ENCODE peak calls at places on chromosomes 3 and 15, in ten cellular contexts. One of them, this sample, is unnamed.

GRCh38 chr3:12479919-12480425 is 4.3 kb upstream of the TSEN2 start:
- DNase-seq in cardiac muscle cell: peak; percentile 72
- DNase-seq in IMR-90: peak; percentile 55
- DNase-seq in GM12878: no peak
- DNase-seq in CD4-positive, CD25-positive, alpha-beta regulatory T cell: peak; percentile 68
- DNase-seq in CD8-positive, alpha-beta T cell: no peak
- DNase-seq in caudate nucleus: no peak
- DNase-seq in Peyer's patch: no peak
- DNase-seq in left ventricle myocardium inferior: peak; percentile 28
- DNase-seq in SK-N-SH: peak; percentile 75
- DNase-seq in this sample: peak; percentile 51

GRCh38 chr3:157176108-157176507 is 16.2 kb upstream of the CCNL1 start:
- DNase-seq in Peyer's patch: no peak
- DNase-seq in caudate nucleus: no peak
- DNase-seq in left ventricle myocardium inferior: no peak
- DNase-seq in CD4-positive, CD25-positive, alpha-beta regulatory T cell: no peak
- DNase-seq in GM12878: no peak
- DNase-seq in SK-N-SH: peak; percentile 68
- DNase-seq in IMR-90: peak; percentile 54
- DNase-seq in cardiac muscle cell: no peak
- DNase-seq in CD8-positive, alpha-beta T cell: no peak
- DNase-seq in this sample: no peak

GRCh38 chr15:65355173-65355982 is 22.4 kb downstream of the IGDCC3 start:
- DNase-seq in CD8-positive, alpha-beta T cell: no peak
- DNase-seq in SK-N-SH: peak; percentile 73
- DNase-seq in IMR-90: no peak
- DNase-seq in Peyer's patch: no peak
- DNase-seq in cardiac muscle cell: no peak
- DNase-seq in left ventricle myocardium inferior: no peak
- DNase-seq in GM12878: no peak
- DNase-seq in caudate nucleus: peak; percentile 56
- DNase-seq in CD4-positive, CD25-positive, alpha-beta regulatory T cell: no peak
- DNase-seq in this sample: no peak

GRCh38 chr3:138861755-138862333 is 27.1 kb upstream of the PIK3CB start:
- DNase-seq in Peyer's patch: no peak
- DNase-seq in GM12878: no peak
- DNase-seq in IMR-90: peak; percentile 81
- DNase-seq in CD4-positive, CD25-positive, alpha-beta regulatory T cell: no peak
- DNase-seq in left ventricle myocardium inferior: no peak
- DNase-seq in SK-N-SH: no peak
- DNase-seq in caudate nucleus: no peak
- DNase-seq in cardiac muscle cell: peak; percentile 23
- DNase-seq in CD8-positive, alpha-beta T cell: no peak
- DNase-seq in this sample: no peak

GRCh38 chr3:38348903-38349302 is 2.3 kb downstream of the XYLB start:
- DNase-seq in IMR-90: peak; percentile 57
- DNase-seq in caudate nucleus: no peak
- DNase-seq in Peyer's patch: no peak
- DNase-seq in CD8-positive, alpha-beta T cell: no peak
- DNase-seq in GM12878: no peak
- DNase-seq in cardiac muscle cell: peak; percentile 47
- DNase-seq in SK-N-SH: no peak
- DNase-seq in CD4-positive, CD25-positive, alpha-beta regulatory T cell: no peak
- DNase-seq in left ventricle myocardium inferior: no peak
- DNase-seq in this sample: no peak

GRCh38 chr3:98185180-98185579 is 18.7 kb downstream of the OR5H15 start:
- DNase-seq in SK-N-SH: no peak
- DNase-seq in GM12878: no peak
- DNase-seq in Peyer's patch: no peak
- DNase-seq in left ventricle myocardium inferior: no peak
- DNase-seq in cardiac muscle cell: no peak
- DNase-seq in CD4-positive, CD25-positive, alpha-beta regulatory T cell: peak; percentile 9
- DNase-seq in caudate nucleus: no peak
- DNase-seq in IMR-90: no peak
- DNase-seq in CD8-positive, alpha-beta T cell: no peak
- DNase-seq in this sample: no peak

GRCh38 chr15:48603123-48603500 is 42.4 kb downstream of the FBN1 start:
- DNase-seq in GM12878: no peak
- DNase-seq in CD4-positive, CD25-positive, alpha-beta regulatory T cell: no peak
- DNase-seq in cardiac muscle cell: peak; percentile 47
- DNase-seq in SK-N-SH: no peak
- DNase-seq in IMR-90: no peak
- DNase-seq in Peyer's patch: no peak
- DNase-seq in CD8-positive, alpha-beta T cell: no peak
- DNase-seq in left ventricle myocardium inferior: no peak
- DNase-seq in caudate nucleus: no peak
- DNase-seq in this sample: no peak

GRCh38 chr15:52689562-52689961 is 10.4 kb upstream of the ATOSA start:
- DNase-seq in SK-N-SH: no peak
- DNase-seq in CD4-positive, CD25-positive, alpha-beta regulatory T cell: no peak
- DNase-seq in caudate nucleus: no peak
- DNase-seq in Peyer's patch: no peak
- DNase-seq in CD8-positive, alpha-beta T cell: no peak
- DNase-seq in left ventricle myocardium inferior: no peak
- DNase-seq in GM12878: no peak
- DNase-seq in IMR-90: no peak
- DNase-seq in cardiac muscle cell: no peak
- DNase-seq in this sample: no peak

GRCh38 chr15:63972801-63973200 is 73.5 kb downstream of the DAPK2 start:
- DNase-seq in IMR-90: no peak
- DNase-seq in caudate nucleus: no peak
- DNase-seq in SK-N-SH: no peak
- DNase-seq in Peyer's patch: no peak
- DNase-seq in left ventricle myocardium inferior: no peak
- DNase-seq in cardiac muscle cell: no peak
- DNase-seq in CD4-positive, CD25-positive, alpha-beta regulatory T cell: no peak
- DNase-seq in CD8-positive, alpha-beta T cell: no peak
- DNase-seq in GM12878: no peak
- DNase-seq in this sample: no peak

DNA sequence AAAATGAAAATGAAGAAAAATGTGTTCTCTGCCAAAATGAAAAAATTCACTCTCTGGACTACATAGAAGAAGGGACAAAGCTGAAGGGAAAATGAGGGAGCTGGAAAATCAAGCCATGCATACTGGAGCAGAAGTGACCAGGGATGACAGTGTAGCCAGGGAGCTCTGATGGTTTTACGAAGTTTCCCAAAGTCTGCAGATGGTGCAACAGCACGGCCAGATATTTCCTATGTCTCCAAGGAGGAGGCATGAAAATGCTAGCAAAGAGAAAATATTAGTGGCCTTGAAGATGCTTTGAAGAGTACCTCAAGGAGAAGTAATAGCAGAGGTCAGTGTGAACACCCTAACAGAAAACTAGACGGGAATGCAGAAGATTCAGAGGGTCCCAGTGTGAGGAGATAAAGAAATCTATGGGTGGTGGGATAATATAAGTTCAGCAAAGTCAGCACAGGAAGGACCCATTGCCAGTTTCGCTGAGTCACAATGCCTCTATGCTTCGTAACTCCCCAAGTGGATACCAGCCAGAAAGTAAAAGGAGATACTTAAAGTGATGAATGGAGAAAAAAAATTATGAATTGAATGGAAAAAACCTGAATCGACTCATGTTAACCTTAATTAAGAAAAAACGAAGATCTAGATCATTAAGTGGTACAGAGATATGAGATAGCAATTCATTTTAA is 39.1 kb upstream of the POMGNT2 start:
- DNase-seq in SK-N-SH: no peak
- DNase-seq in cardiac muscle cell: peak; percentile 76
- DNase-seq in caudate nucleus: no peak
- DNase-seq in Peyer's patch: no peak
- DNase-seq in GM12878: no peak
- DNase-seq in CD4-positive, CD25-positive, alpha-beta regulatory T cell: no peak
- DNase-seq in IMR-90: peak; percentile 59
- DNase-seq in left ventricle myocardium inferior: no peak
- DNase-seq in CD8-positive, alpha-beta T cell: no peak
- DNase-seq in this sample: no peak
- H3K27ac ChIP-seq in SK-N-SH: no peak overlapping the region
- H3K27ac ChIP-seq in cardiac muscle cell: no peak overlapping the region
- H3K27ac ChIP-seq in caudate nucleus: no peak overlapping the region
- H3K27ac ChIP-seq in Peyer's patch: no peak overlapping the region
- H3K27ac ChIP-seq in GM12878: no peak overlapping the region
- H3K27ac ChIP-seq in CD4-positive, CD25-positive, alpha-beta regulatory T cell: no peak overlapping the region
- H3K27ac ChIP-seq in IMR-90: no peak overlapping the region
- H3K27ac ChIP-seq in left ventricle myocardium inferior: no peak overlapping the region
- H3K27ac ChIP-seq in CD8-positive, alpha-beta T cell: no peak overlapping the region
- H3K27ac ChIP-seq in this sample: no peak overlapping the region

DNA sequence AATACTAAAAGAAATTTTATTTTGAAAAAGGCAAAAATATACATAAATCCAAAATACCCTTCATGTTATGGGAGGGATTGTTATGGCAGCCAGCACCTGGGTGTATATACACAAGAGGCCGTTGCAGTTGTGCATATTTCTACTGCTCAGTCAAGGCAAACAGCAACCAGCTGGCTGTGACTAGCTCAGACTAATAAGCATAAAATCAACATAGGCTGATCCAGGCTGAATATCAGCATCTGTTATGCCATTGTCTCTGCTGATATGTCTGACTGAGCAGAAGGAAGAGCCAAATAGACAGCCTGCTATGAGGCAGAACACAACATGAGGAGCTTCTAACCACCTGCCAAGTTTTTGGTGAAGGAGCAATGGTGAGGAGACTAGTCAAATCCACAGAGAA is 457.5 kb upstream of the ALCAM start:
- DNase-seq in caudate nucleus: no peak
- DNase-seq in cardiac muscle cell: peak; percentile 43
- DNase-seq in GM12878: no peak
- DNase-seq in Peyer's patch: no peak
- DNase-seq in left ventricle myocardium inferior: no peak
- DNase-seq in CD4-positive, CD25-positive, alpha-beta regulatory T cell: no peak
- DNase-seq in CD8-positive, alpha-beta T cell: no peak
- DNase-seq in SK-N-SH: peak; percentile 20
- DNase-seq in IMR-90: peak; percentile 92
- DNase-seq in this sample: no peak
- H3K27ac ChIP-seq in caudate nucleus: no peak overlapping the region
- H3K27ac ChIP-seq in cardiac muscle cell: no peak overlapping the region
- H3K27ac ChIP-seq in GM12878: no peak overlapping the region
- H3K27ac ChIP-seq in Peyer's patch: no peak overlapping the region
- H3K27ac ChIP-seq in left ventricle myocardium inferior: no peak overlapping the region
- H3K27ac ChIP-seq in CD4-positive, CD25-positive, alpha-beta regulatory T cell: no peak overlapping the region
- H3K27ac ChIP-seq in CD8-positive, alpha-beta T cell: no peak overlapping the region
- H3K27ac ChIP-seq in SK-N-SH: peak overlapping the region; percentile 81
- H3K27ac ChIP-seq in IMR-90: peak overlapping the region; percentile 74
- H3K27ac ChIP-seq in this sample: no peak overlapping the region

GRCh38 chr3:31129241-31129640 is 234.8 kb upstream of the GADL1 start:
- DNase-seq in SK-N-SH: no peak
- DNase-seq in cardiac muscle cell: no peak
- DNase-seq in CD8-positive, alpha-beta T cell: no peak
- DNase-seq in CD4-positive, CD25-positive, alpha-beta regulatory T cell: no peak
- DNase-seq in IMR-90: no peak
- DNase-seq in Peyer's patch: no peak
- DNase-seq in caudate nucleus: no peak
- DNase-seq in left ventricle myocardium inferior: no peak
- DNase-seq in GM12878: peak; percentile 19
- DNase-seq in this sample: no peak

GRCh38 chr3:31124368-31124767 is 229.9 kb upstream of the GADL1 start:
- DNase-seq in SK-N-SH: no peak
- DNase-seq in CD8-positive, alpha-beta T cell: no peak
- DNase-seq in caudate nucleus: no peak
- DNase-seq in IMR-90: no peak
- DNase-seq in cardiac muscle cell: no peak
- DNase-seq in CD4-positive, CD25-positive, alpha-beta regulatory T cell: no peak
- DNase-seq in left ventricle myocardium inferior: no peak
- DNase-seq in GM12878: no peak
- DNase-seq in Peyer's patch: no peak
- DNase-seq in this sample: no peak

DNA sequence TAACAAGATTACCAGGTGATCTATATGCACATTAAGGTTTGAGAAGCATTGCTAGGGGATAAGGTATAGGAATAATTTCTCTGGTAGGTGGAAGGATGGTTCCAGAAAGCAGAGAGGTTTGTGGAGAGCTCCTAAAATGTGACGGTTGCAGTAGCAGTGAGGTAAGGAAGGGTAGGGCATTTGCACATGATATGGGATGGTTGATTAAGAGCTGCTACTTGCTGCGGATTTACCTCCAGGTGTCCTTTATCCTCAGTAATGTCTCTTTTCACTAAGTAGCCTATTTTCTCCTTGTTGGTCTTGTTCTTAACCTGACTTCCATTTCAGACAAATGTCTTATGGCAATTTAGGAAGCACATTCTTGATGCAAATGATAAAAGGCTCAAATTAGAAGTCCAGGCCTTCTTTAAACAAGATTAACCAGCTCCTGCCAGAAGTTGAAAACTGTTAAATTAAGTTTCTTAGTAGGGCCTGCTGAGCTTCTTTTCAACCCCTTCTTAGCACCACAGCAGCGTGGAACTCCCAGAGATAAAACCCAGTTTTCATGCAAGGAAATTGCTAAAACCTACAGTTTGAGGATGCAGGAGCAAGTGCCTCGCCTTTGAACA is 231.1 kb upstream of the GADL1 start:
- DNase-seq in Peyer's patch: no peak
- DNase-seq in left ventricle myocardium inferior: no peak
- DNase-seq in CD4-positive, CD25-positive, alpha-beta regulatory T cell: no peak
- DNase-seq in caudate nucleus: no peak
- DNase-seq in GM12878: no peak
- DNase-seq in SK-N-SH: no peak
- DNase-seq in CD8-positive, alpha-beta T cell: no peak
- DNase-seq in IMR-90: no peak
- DNase-seq in cardiac muscle cell: no peak
- DNase-seq in this sample: no peak
- H3K27ac ChIP-seq in Peyer's patch: no peak overlapping the region
- H3K27ac ChIP-seq in left ventricle myocardium inferior: no peak overlapping the region
- H3K27ac ChIP-seq in CD4-positive, CD25-positive, alpha-beta regulatory T cell: no peak overlapping the region
- H3K27ac ChIP-seq in caudate nucleus: no peak overlapping the region
- H3K27ac ChIP-seq in GM12878: no peak overlapping the region
- H3K27ac ChIP-seq in SK-N-SH: no peak overlapping the region
- H3K27ac ChIP-seq in CD8-positive, alpha-beta T cell: no peak overlapping the region
- H3K27ac ChIP-seq in IMR-90: no peak overlapping the region
- H3K27ac ChIP-seq in cardiac muscle cell: no peak overlapping the region
- H3K27ac ChIP-seq in this sample: no peak overlapping the region

GRCh38 chr15:88613074-88613944 is 7.8 kb upstream of the AEN start:
- DNase-seq in IMR-90: peak; percentile 33
- DNase-seq in GM12878: no peak
- DNase-seq in left ventricle myocardium inferior: no peak
- DNase-seq in CD4-positive, CD25-positive, alpha-beta regulatory T cell: no peak
- DNase-seq in SK-N-SH: no peak
- DNase-seq in caudate nucleus: no peak
- DNase-seq in Peyer's patch: no peak
- DNase-seq in CD8-positive, alpha-beta T cell: no peak
- DNase-seq in cardiac muscle cell: peak; percentile 45
- DNase-seq in this sample: no peak

GRCh38 chr15:88615303-88616107 is 5.6 kb upstream of the AEN start:
- DNase-seq in IMR-90: no peak
- DNase-seq in CD8-positive, alpha-beta T cell: no peak
- DNase-seq in SK-N-SH: no peak
- DNase-seq in CD4-positive, CD25-positive, alpha-beta regulatory T cell: no peak
- DNase-seq in GM12878: no peak
- DNase-seq in caudate nucleus: no peak
- DNase-seq in left ventricle myocardium inferior: no peak
- DNase-seq in Peyer's patch: no peak
- DNase-seq in cardiac muscle cell: no peak
- DNase-seq in this sample: no peak

GRCh38 chr15:88610756-88611231 is 10.3 kb upstream of the AEN start:
- DNase-seq in GM12878: no peak
- DNase-seq in IMR-90: peak; percentile 13
- DNase-seq in caudate nucleus: no peak
- DNase-seq in Peyer's patch: no peak
- DNase-seq in left ventricle myocardium inferior: no peak
- DNase-seq in SK-N-SH: no peak
- DNase-seq in CD4-positive, CD25-positive, alpha-beta regulatory T cell: no peak
- DNase-seq in cardiac muscle cell: no peak
- DNase-seq in CD8-positive, alpha-beta T cell: no peak
- DNase-seq in this sample: no peak

GRCh38 chr15:88609344-88609743 is 11.8 kb upstream of the AEN start:
- DNase-seq in CD8-positive, alpha-beta T cell: no peak
- DNase-seq in GM12878: no peak
- DNase-seq in CD4-positive, CD25-positive, alpha-beta regulatory T cell: no peak
- DNase-seq in caudate nucleus: no peak
- DNase-seq in Peyer's patch: no peak
- DNase-seq in IMR-90: no peak
- DNase-seq in left ventricle myocardium inferior: no peak
- DNase-seq in SK-N-SH: no peak
- DNase-seq in cardiac muscle cell: no peak
- DNase-seq in this sample: no peak

GRCh38 chr15:88612186-88612796 is 8.8 kb upstream of the AEN start:
- DNase-seq in caudate nucleus: no peak
- DNase-seq in left ventricle myocardium inferior: no peak
- DNase-seq in SK-N-SH: no peak
- DNase-seq in Peyer's patch: no peak
- DNase-seq in IMR-90: no peak
- DNase-seq in GM12878: no peak
- DNase-seq in CD4-positive, CD25-positive, alpha-beta regulatory T cell: no peak
- DNase-seq in cardiac muscle cell: no peak
- DNase-seq in CD8-positive, alpha-beta T cell: no peak
- DNase-seq in this sample: no peak
- H3K27ac ChIP-seq in caudate nucleus: no peak overlapping the region
- H3K27ac ChIP-seq in left ventricle myocardium inferior: no peak overlapping the region
- H3K27ac ChIP-seq in SK-N-SH: no peak overlapping the region
- H3K27ac ChIP-seq in Peyer's patch: no peak overlapping the region
- H3K27ac ChIP-seq in IMR-90: no peak overlapping the region
- H3K27ac ChIP-seq in GM12878: no peak overlapping the region
- H3K27ac ChIP-seq in CD4-positive, CD25-positive, alpha-beta regulatory T cell: no peak overlapping the region
- H3K27ac ChIP-seq in cardiac muscle cell: no peak overlapping the region
- H3K27ac ChIP-seq in CD8-positive, alpha-beta T cell: no peak overlapping the region
- H3K27ac ChIP-seq in this sample: no peak overlapping the region